ENCODE peak calls at places on chromosomes 16 and 17, in seven cellular contexts. Z is Panc1, S is stomach, B is transverse colon, Q is endothelial cell of umbilical vein, L is sigmoid colon, O is GM23338. N is an unnamed sample.

GRCh38 chr16:31094088-31094423 is 541 bp downstream of the VKORC1 start:
- DNase-seq in Z (no peak), S (no peak), B (no peak), Q (peak; percentile 36), L (no peak), O (peak; percentile 62), N (no peak)

GRCh38 chr17:48995332-48995870 is 1.8 kb upstream of the IGF2BP1 start:
- DNase-seq in Z (no peak), S (no peak), B (no peak), Q (peak; percentile 43), L (no peak), O (peak; percentile 90), N (no peak)

GRCh38 chr16:88005968-88006367 is 54.7 kb downstream of the BANP start:
- DNase-seq in Z (no peak), S (no peak), B (no peak), Q (no peak), L (peak; percentile 46), O (no peak), N (no peak)

GRCh38 chr16:81181013-81181720 is 57.3 kb upstream of the BCO1 start:
- DNase-seq in Z (peak; percentile 64), S (peak; percentile 56), B (peak; percentile 63), Q (peak; percentile 77), L (peak; percentile 94), O (peak; percentile 98), N (no peak)

GRCh38 chr16:22677024-22677830 is 136.7 kb upstream of the HS3ST2 start:
- DNase-seq in Z (no peak), S (no peak), B (no peak), Q (no peak), L (peak; percentile 60), O (no peak), N (no peak)

GRCh38 chr17:56169621-56170020 is 16.3 kb downstream of the ANKFN1 start:
- DNase-seq in Z (no peak), S (no peak), B (no peak), Q (no peak), L (no peak), O (no peak), N (no peak)

GRCh38 chr17:75693500-75694481 is 26.7 kb downstream of the SAP30BP start:
- DNase-seq in Z (no peak), S (no peak), B (peak; percentile 63), Q (peak; percentile 78), L (peak; percentile 96), O (peak; percentile 15), N (peak; percentile 65)

GRCh38 chr16:5222770-5223169 is 125.2 kb upstream of the EEF2KMT start:
- DNase-seq in Z (no peak), S (no peak), B (no peak), Q (no peak), L (no peak), O (no peak), N (no peak)

GRCh38 chr17:9350083-9350482 is 225.5 kb downstream of the STX8 start:
- DNase-seq in Z (peak; percentile 47), S (no peak), B (no peak), Q (no peak), L (no peak), O (no peak), N (no peak)

GRCh38 chr16:67525176-67525860 is 3.3 kb upstream of the RIPOR1 start:
- DNase-seq in Z (no peak), S (no peak), B (no peak), Q (no peak), L (no peak), O (peak; percentile 26), N (no peak)

GRCh38 chr16:28321700-28322411 is 29.5 kb downstream of the SBK1 start:
- DNase-seq in Z (no peak), S (no peak), B (peak; percentile 35), Q (peak; percentile 15), L (no peak), O (peak; percentile 84), N (no peak)

GRCh38 chr17:63639125-63639524 is 16.9 kb downstream of the MAP3K3 start:
- DNase-seq in Z (no peak), S (no peak), B (no peak), Q (no peak), L (no peak), O (no peak), N (no peak)

GRCh38 chr17:15348030-15348429 is 6.6 kb upstream of the TEKT3 start:
- DNase-seq in Z (no peak), S (no peak), B (peak; percentile 86), Q (no peak), L (no peak), O (no peak), N (no peak)

GRCh38 chr16:80151706-80152073 is 389.1 kb upstream of the DYNLRB2 start:
- DNase-seq in Z (no peak), S (no peak), B (no peak), Q (peak; percentile 60), L (no peak), O (no peak), N (no peak)

GRCh38 chr17:3935825-3936355 is 19.6 kb upstream of the P2RX1 start:
- DNase-seq in Z (no peak), S (no peak), B (no peak), Q (peak; percentile 11), L (no peak), O (no peak), N (no peak)

GRCh38 chr17:81456091-81456490 is 56.5 kb downstream of the ACTG1 start:
- DNase-seq in Z (no peak), S (no peak), B (no peak), Q (no peak), L (no peak), O (no peak), N (no peak)

GRCh38 chr16:50273382-50273690 is 7.0 kb downstream of the ADCY7 start:
- DNase-seq in Z (no peak), S (no peak), B (no peak), Q (no peak), L (no peak), O (no peak), N (peak; percentile 73)

GRCh38 chr16:4415538-4416199 is 727 bp downstream of the CORO7 start:
- DNase-seq in Z (no peak), S (peak; percentile 58), B (peak; percentile 72), Q (peak; percentile 43), L (no peak), O (peak; percentile 69), N (peak; percentile 95)

GRCh38 chr17:63240106-63240505 is 206.0 kb downstream of the CYB561 start:
- DNase-seq in Z (no peak), S (no peak), B (no peak), Q (no peak), L (no peak), O (no peak), N (no peak)

GRCh38 chr17:4043862-4044261 is 79.6 kb upstream of the ATP2A3 start:
- DNase-seq in Z (no peak), S (peak; percentile 64), B (peak; percentile 74), Q (no peak), L (no peak), O (no peak), N (peak; percentile 85)

GRCh38 chr17:82283208-82283749 is 9.8 kb upstream of the CSNK1D start:
- DNase-seq in Z (no peak), S (no peak), B (no peak), Q (no peak), L (no peak), O (no peak), N (no peak)

GRCh38 chr16:149024-149675 is 3.3 kb upstream of the HBZ start:
- DNase-seq in Z (no peak), S (no peak), B (no peak), Q (no peak), L (no peak), O (no peak), N (peak; percentile 41)

GRCh38 chr16:1333149-1333812 is at the start of gene BAIAP3:
- DNase-seq in Z (no peak), S (peak; percentile 59), B (peak; percentile 64), Q (no peak), L (no peak), O (peak; percentile 77), N (peak; percentile 88)
- TF ChIP-seq POLR2AphosphoS5 in Z (peak; percentile 25), S (no peak), B (no peak), Q (no peak), L (no peak), O (peak; percentile 75), N (peak; percentile 73)

GRCh38 chr17:7215136-7215638 is 4.4 kb downstream of the DLG4 start:
- DNase-seq in Z (no peak), S (peak; percentile 91), B (no peak), Q (no peak), L (no peak), O (peak; percentile 81), N (no peak)
- H3K4me1 ChIP-seq in Z (peaks cover 29% of the 10 kb centered on the region), S (peaks cover 43% of the 10 kb centered on the region), B (peaks cover 57% of the 10 kb centered on the region), Q (peaks cover 34% of the 10 kb centered on the region), L (peaks cover 67% of the 10 kb centered on the region), O (peaks cover 52% of the 10 kb centered on the region), N (peaks cover 68% of the 10 kb centered on the region)

DNA sequence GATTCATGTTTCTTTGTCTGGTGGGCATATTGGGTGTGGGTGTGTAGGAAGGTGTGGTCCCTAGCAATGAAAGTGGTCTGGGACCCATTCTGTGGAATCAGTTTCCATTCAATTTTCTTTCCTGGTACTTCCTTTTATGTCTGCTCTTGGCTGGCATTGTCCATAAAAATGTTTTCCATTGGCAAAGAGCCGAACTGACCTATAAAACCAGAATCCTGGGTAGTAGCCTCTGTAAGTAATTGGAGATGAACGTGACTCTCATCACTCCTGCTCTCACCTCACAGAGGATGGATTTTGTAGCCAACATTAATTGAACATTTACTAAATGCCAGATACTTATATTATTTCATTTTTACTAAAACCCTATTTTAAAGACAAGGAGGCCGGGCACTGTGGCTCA is 66.5 kb upstream of the IRX3 start:
- DNase-seq in Z (no peak), S (no peak), B (no peak), Q (no peak), L (no peak), O (no peak), N (no peak)
- TF ChIP-seq POLR2AphosphoS5 in Z (no peak), S (no peak), B (no peak), Q (no peak), L (no peak), O (no peak), N (no peak)

DNA sequence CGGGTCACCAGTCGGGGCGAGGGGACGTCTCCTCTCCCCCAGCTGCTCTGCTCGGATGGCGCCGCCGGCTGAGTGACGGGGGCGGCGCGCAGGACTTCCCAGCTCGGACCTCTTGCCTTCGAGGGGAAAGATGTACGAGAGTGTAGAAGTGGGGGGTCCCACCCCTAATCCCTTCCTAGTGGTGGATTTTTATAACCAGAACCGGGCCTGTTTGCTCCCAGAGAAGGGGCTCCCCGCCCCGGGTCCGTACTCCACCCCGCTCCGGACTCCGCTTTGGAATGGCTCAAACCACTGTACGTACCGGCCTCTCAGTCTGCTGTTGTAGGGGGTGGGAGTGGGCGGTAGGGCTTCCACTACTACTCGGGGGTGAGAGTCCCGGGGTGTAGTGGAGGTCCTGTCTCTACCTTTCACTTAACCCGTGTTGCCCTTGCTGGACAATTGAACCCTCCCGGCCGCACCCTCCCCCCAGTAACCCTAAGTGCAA is 21.9 kb downstream of the GJD3 start:
- DNase-seq in Z (no peak), S (no peak), B (peak; percentile 35), Q (no peak), L (no peak), O (no peak), N (no peak)
- H3K4me1 ChIP-seq in Z (peaks cover 77% of the 10 kb centered on the region), S (peaks cover 66% of the 10 kb centered on the region), B (peaks cover 77% of the 10 kb centered on the region), Q (peaks cover 48% of the 10 kb centered on the region), L (peaks cover 76% of the 10 kb centered on the region), O (peaks cover 53% of the 10 kb centered on the region), N (peaks cover 100% of the 10 kb centered on the region)

N was measured in spleen.